ENCODE peak calls at places on chromosomes 6 and 20, in six cellular contexts. F is lower lobe of right lung; X is heart left ventricle; T is tibial artery; R is CD4-positive, CD25-positive, alpha-beta regulatory T cell; A is CD8-positive, alpha-beta T cell. B is an unnamed sample.
A peak's percentile ranks its signal among the peaks of the same experiment; 100 is the strongest.

GRCh38 chr6:21726676-21727075 is 133.1 kb downstream of the SOX4 start:
- DNase-seq in A (no peak), X (no peak), R (no peak), T (no peak), F (no peak), B (no peak)

GRCh38 chr20:61082700-61083099 is 169.4 kb upstream of the CDH4 start:
- DNase-seq in T (no peak), A (no peak), R (no peak), F (no peak), X (no peak), B (no peak)

GRCh38 chr6:107113460-107114212 is 1.7 kb downstream of the BEND3 start:
- DNase-seq in R (no peak), F (no peak), X (no peak), A (no peak), T (peak; percentile 29), B (peak; percentile 27)

GRCh38 chr6:116100419-116101297 is at the start of gene NT5DC1:
- DNase-seq in X (peak; percentile 89), F (peak; percentile 90), A (peak; percentile 91), R (peak; percentile 83), T (peak; percentile 73), B (peak; percentile 92)

GRCh38 chr20:8421981-8422380 is 289.9 kb downstream of the PLCB1 start:
- DNase-seq in R (no peak), X (no peak), T (no peak), F (no peak), A (no peak), B (no peak)

GRCh38 chr6:134420638-134421181 is 102.8 kb upstream of the SGK1 start:
- DNase-seq in X (no peak), F (no peak), A (no peak), R (no peak), T (no peak), B (no peak)

GRCh38 chr6:168186438-168186837 is 107.4 kb upstream of the FRMD1 start:
- DNase-seq in A (peak; percentile 5), T (no peak), X (no peak), F (no peak), R (no peak), B (no peak)

GRCh38 chr6:79813143-79813542 is 134.2 kb downstream of the ELOVL4 start:
- DNase-seq in X (no peak), F (no peak), R (no peak), T (no peak), A (no peak), B (no peak)

GRCh38 chr6:85186546-85187170 is 263.2 kb upstream of the NT5E start:
- DNase-seq in X (no peak), F (no peak), A (no peak), R (no peak), T (no peak), B (no peak)

GRCh38 chr6:1042583-1043457 is 269.1 kb upstream of the FOXQ1 start:
- DNase-seq in A (no peak), R (no peak), X (no peak), F (no peak), T (no peak), B (no peak)

GRCh38 chr6:146913842-146914562 is 290.2 kb upstream of the STXBP5 start:
- DNase-seq in R (no peak), T (peak; percentile 76), X (peak; percentile 82), A (no peak), F (peak; percentile 75), B (peak; percentile 26)

GRCh38 chr6:144564202-144564601 is 279.1 kb downstream of the UTRN start:
- DNase-seq in F (no peak), X (no peak), A (no peak), T (no peak), R (no peak), B (no peak)

GRCh38 chr6:3341467-3341866 is 82.7 kb downstream of the PSMG4 start:
- DNase-seq in F (no peak), A (no peak), R (no peak), X (no peak), T (peak; percentile 59), B (no peak)

GRCh38 chr6:14035448-14035847 is 82.1 kb upstream of the CD83 start:
- DNase-seq in A (no peak), R (no peak), F (no peak), X (no peak), T (no peak), B (no peak)

GRCh38 chr6:143629104-143630080 is 48.4 kb upstream of the PHACTR2 start:
- DNase-seq in X (no peak), F (no peak), R (no peak), T (no peak), A (no peak), B (no peak)

GRCh38 chr6:11315743-11316437 is 83.4 kb upstream of the NEDD9 start:
- DNase-seq in T (no peak), X (no peak), R (no peak), A (no peak), F (no peak), B (peak; percentile 42)

GRCh38 chr6:75791881-75792280 is 42.8 kb downstream of the MYO6 start:
- DNase-seq in F (no peak), A (no peak), R (no peak), X (no peak), T (no peak), B (no peak)

GRCh38 chr6:146595981-146596731 is 2.6 kb upstream of the ADGB start:
- DNase-seq in A (no peak), T (peak; percentile 23), F (no peak), R (no peak), X (no peak), B (no peak)

GRCh38 chr20:1298888-1299511 is 29.9 kb downstream of the SDCBP2 start:
- DNase-seq in F (no peak), X (no peak), A (no peak), R (no peak), T (no peak), B (no peak)
- H3K4me1 ChIP-seq in F (no peaks in the 10 kb centered on the region), X (no peaks in the 10 kb centered on the region), A (peaks cover 29% of the 10 kb centered on the region), R (peaks cover 16% of the 10 kb centered on the region), T (no peaks in the 10 kb centered on the region), B (no peaks in the 10 kb centered on the region)

GRCh38 chr20:50146732-50147662 is 6.5 kb downstream of the PEDS1 start:
- DNase-seq in T (peak; percentile 53), F (peak; percentile 69), R (peak; percentile 85), X (no peak), A (peak; percentile 82), B (peak; percentile 66)

GRCh38 chr20:50146214-50146613 is 7.3 kb downstream of the PEDS1 start:
- DNase-seq in T (no peak), X (no peak), A (no peak), R (no peak), F (no peak), B (no peak)

GRCh38 chr20:50141811-50142561 is 11.5 kb downstream of the PEDS1 start:
- DNase-seq in X (peak; percentile 59), A (no peak), R (no peak), F (no peak), T (no peak), B (no peak)

GRCh38 chr20:50142812-50143211 is 10.7 kb downstream of the PEDS1 start:
- DNase-seq in R (no peak), T (no peak), A (no peak), X (no peak), F (no peak), B (no peak)

DNA sequence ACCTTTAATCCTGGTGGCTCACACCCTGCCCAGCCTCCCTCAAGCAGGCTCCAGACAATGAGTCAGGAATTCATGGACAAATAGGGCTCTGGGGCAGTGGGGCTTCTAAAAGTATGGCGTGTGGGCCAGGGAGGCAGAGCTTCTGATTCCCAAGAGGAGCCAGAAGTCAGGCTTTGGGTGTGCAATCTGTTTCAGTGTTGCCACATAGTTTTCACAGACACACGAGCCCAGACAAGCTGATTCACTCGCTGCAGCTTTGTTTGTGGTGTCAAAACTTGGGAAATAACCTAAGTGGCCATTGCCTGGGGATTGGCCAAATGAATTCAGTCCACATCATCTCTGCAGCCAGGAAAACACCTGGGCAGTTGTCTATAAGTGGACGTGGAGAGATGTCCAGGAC is 9.2 kb downstream of the PEDS1 start:
- DNase-seq in X (peak; percentile 72), A (no peak), R (no peak), T (peak; percentile 85), F (no peak), B (peak; percentile 34)
- H3K4me1 ChIP-seq in X (peaks cover 9% of the 10 kb centered on the region), A (peaks cover 31% of the 10 kb centered on the region), R (peaks cover 32% of the 10 kb centered on the region), T (peaks cover 39% of the 10 kb centered on the region), F (peaks cover 85% of the 10 kb centered on the region), B (peaks cover 12% of the 10 kb centered on the region)

GRCh38 chr6:56667336-56667735 is 24.6 kb upstream of the DST start:
- DNase-seq in A (no peak), X (no peak), R (no peak), F (no peak), T (no peak), B (no peak)
- H3K4me1 ChIP-seq in A (no peaks in the 10 kb centered on the region), X (peaks cover 11% of the 10 kb centered on the region), R (no peaks in the 10 kb centered on the region), F (peaks cover 18% of the 10 kb centered on the region), T (peaks cover 29% of the 10 kb centered on the region), B (peaks cover 43% of the 10 kb centered on the region)

DNA sequence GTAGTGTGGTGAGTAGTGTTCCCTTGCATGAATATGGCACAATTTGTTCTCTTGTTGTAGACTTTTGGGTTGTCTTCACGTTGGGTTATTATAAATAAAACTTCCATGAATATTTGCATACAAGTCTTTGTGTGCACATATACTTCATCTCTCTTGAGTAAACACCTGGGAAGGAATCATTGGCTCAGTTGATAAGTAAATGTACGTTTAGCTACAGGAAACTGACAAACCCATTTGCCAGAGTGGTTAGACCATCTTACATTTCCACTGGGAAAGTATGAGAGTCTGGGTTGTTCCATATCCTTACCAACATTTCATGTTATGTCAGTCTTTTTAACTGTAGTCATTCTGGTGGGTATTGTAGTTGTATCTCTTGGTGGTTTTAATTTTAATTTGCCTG is 119.2 kb downstream of the SLX4IP start:
- DNase-seq in X (no peak), R (no peak), T (no peak), A (no peak), F (no peak), B (no peak)
- H3K4me1 ChIP-seq in X (no peaks in the 10 kb centered on the region), R (peaks cover 10% of the 10 kb centered on the region), T (peaks cover 53% of the 10 kb centered on the region), A (peaks cover 11% of the 10 kb centered on the region), F (peaks cover 17% of the 10 kb centered on the region), B (peaks cover 21% of the 10 kb centered on the region)

DNA sequence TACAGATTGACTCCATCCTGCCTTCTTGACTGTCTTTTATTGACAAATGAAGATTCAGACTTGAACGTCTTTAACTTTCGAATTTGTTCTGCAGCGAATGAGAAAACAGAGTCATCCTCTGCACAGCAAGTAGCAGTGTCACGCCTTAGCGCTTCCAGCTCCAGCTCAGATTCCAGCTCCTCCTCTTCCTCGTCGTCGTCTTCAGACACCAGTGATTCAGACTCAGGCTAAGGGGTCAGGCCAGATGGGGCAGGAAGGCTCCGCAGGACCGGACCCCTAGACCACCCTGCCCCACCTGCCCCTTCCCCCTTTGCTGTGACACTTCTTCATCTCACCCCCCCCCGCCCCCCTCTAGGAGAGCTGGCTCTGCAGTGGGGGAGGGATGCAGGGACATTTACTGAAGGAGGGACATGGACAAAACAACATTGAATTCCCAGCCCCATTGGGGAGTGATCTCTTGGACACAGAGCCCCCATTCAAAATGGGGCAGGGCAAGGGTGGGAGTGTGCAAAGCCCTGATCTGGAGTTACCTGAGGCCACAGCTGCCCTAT is 12.2 kb downstream of the BRD2 start:
- DNase-seq in T (no peak), F (no peak), R (no peak), X (no peak), A (no peak), B (no peak)
- H3K4me1 ChIP-seq in T (peaks cover 30% of the 10 kb centered on the region), F (peaks cover 43% of the 10 kb centered on the region), R (peaks cover 25% of the 10 kb centered on the region), X (peaks cover 11% of the 10 kb centered on the region), A (peaks cover 27% of the 10 kb centered on the region), B (peaks cover 72% of the 10 kb centered on the region)

DNA sequence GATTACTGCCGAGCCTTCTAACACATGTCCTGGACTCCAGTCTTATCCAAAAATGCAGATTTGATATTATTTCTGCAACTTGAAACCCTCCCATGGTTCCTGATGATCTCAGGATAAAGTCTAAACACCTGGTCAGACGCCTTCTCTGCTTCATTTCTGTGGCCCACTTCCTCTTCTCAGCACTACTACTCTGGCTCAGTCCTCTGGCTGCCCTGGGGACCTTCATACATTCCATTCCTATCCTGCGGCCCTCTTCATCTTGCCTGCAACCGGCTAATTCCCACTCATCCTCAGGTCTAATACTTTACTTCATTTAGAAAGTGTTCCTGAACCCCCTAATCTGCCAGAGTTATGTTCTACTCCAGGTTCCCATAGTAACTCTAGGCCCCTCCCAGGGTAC is 19.0 kb downstream of the MAN1A1 start:
- DNase-seq in A (no peak), X (no peak), T (no peak), R (no peak), F (no peak), B (no peak)
- H3K4me1 ChIP-seq in A (no peaks in the 10 kb centered on the region), X (no peaks in the 10 kb centered on the region), T (peaks cover 11% of the 10 kb centered on the region), R (peaks cover 4% of the 10 kb centered on the region), F (peaks cover 30% of the 10 kb centered on the region), B (no peaks in the 10 kb centered on the region)